ENCODE peak calls at places on chromosomes 1 and 21, in six cellular contexts. One of them, this sample, is unnamed.

GRCh38 chr1:30325085-30325935 is 398.1 kb downstream of the MATN1 start:
- DNase-seq in KBM-7: no peak
- DNase-seq in GM20000: no peak
- DNase-seq in stimulated activated CD4-positive, alpha-beta T cell treated with anti-CD3 and anti-CD28 coated beads, Interleukin-1b, Interleukin-23, amount 100 ng/mL, for 24 hours: no peak
- DNase-seq in HL-60: no peak
- DNase-seq in activated naive CD4-positive, alpha-beta T cell: no peak
- DNase-seq in this sample: no peak

GRCh38 chr1:236830116-236830515 is 35.0 kb downstream of the MTR start:
- DNase-seq in KBM-7: no peak
- DNase-seq in GM20000: no peak
- DNase-seq in stimulated activated CD4-positive, alpha-beta T cell treated with anti-CD3 and anti-CD28 coated beads, Interleukin-1b, Interleukin-23, amount 100 ng/mL, for 24 hours: no peak
- DNase-seq in HL-60: no peak
- DNase-seq in activated naive CD4-positive, alpha-beta T cell: no peak
- DNase-seq in this sample: no peak

GRCh38 chr1:84892657-84893618 is at the start of gene LPAR3:
- DNase-seq in KBM-7: peak
- DNase-seq in GM20000: no peak
- DNase-seq in stimulated activated CD4-positive, alpha-beta T cell treated with anti-CD3 and anti-CD28 coated beads, Interleukin-1b, Interleukin-23, amount 100 ng/mL, for 24 hours: peak
- DNase-seq in HL-60: no peak
- DNase-seq in activated naive CD4-positive, alpha-beta T cell: peak
- DNase-seq in this sample: no peak

GRCh38 chr1:159012495-159012894 is 2.8 kb downstream of the IFI16 start:
- DNase-seq in KBM-7: peak
- DNase-seq in GM20000: peak
- DNase-seq in stimulated activated CD4-positive, alpha-beta T cell treated with anti-CD3 and anti-CD28 coated beads, Interleukin-1b, Interleukin-23, amount 100 ng/mL, for 24 hours: no peak
- DNase-seq in HL-60: no peak
- DNase-seq in activated naive CD4-positive, alpha-beta T cell: no peak
- DNase-seq in this sample: no peak

GRCh38 chr1:93556291-93556690 is 108.4 kb downstream of the FNBP1L start:
- DNase-seq in KBM-7: no peak
- DNase-seq in GM20000: no peak
- DNase-seq in stimulated activated CD4-positive, alpha-beta T cell treated with anti-CD3 and anti-CD28 coated beads, Interleukin-1b, Interleukin-23, amount 100 ng/mL, for 24 hours: no peak
- DNase-seq in HL-60: no peak
- DNase-seq in activated naive CD4-positive, alpha-beta T cell: no peak
- DNase-seq in this sample: no peak

GRCh38 chr1:37999434-38000232 is 5.7 kb downstream of the FHL3 start:
- DNase-seq in KBM-7: peak
- DNase-seq in GM20000: peak
- DNase-seq in stimulated activated CD4-positive, alpha-beta T cell treated with anti-CD3 and anti-CD28 coated beads, Interleukin-1b, Interleukin-23, amount 100 ng/mL, for 24 hours: no peak
- DNase-seq in HL-60: peak
- DNase-seq in activated naive CD4-positive, alpha-beta T cell: no peak
- DNase-seq in this sample: peak

GRCh38 chr21:45640888-45641479 is 2.5 kb upstream of the PCBP3 start:
- DNase-seq in KBM-7: no peak
- DNase-seq in GM20000: no peak
- DNase-seq in stimulated activated CD4-positive, alpha-beta T cell treated with anti-CD3 and anti-CD28 coated beads, Interleukin-1b, Interleukin-23, amount 100 ng/mL, for 24 hours: no peak
- DNase-seq in HL-60: no peak
- DNase-seq in activated naive CD4-positive, alpha-beta T cell: no peak
- DNase-seq in this sample: peak

GRCh38 chr1:65119951-65120350 is 28.1 kb upstream of the AK4 start:
- DNase-seq in KBM-7: no peak
- DNase-seq in GM20000: no peak
- DNase-seq in stimulated activated CD4-positive, alpha-beta T cell treated with anti-CD3 and anti-CD28 coated beads, Interleukin-1b, Interleukin-23, amount 100 ng/mL, for 24 hours: no peak
- DNase-seq in HL-60: no peak
- DNase-seq in activated naive CD4-positive, alpha-beta T cell: no peak
- DNase-seq in this sample: peak

GRCh38 chr1:9359898-9360297 is 67.2 kb downstream of the SPSB1 start:
- DNase-seq in KBM-7: no peak
- DNase-seq in GM20000: no peak
- DNase-seq in stimulated activated CD4-positive, alpha-beta T cell treated with anti-CD3 and anti-CD28 coated beads, Interleukin-1b, Interleukin-23, amount 100 ng/mL, for 24 hours: no peak
- DNase-seq in HL-60: no peak
- DNase-seq in activated naive CD4-positive, alpha-beta T cell: no peak
- DNase-seq in this sample: no peak

This sample was measured in hepatic stellate cell.